ENCODE peak calls at places on chromosomes 13 and 19, in seven cellular contexts. R is lower leg skin; C is aorta; M is colonic mucosa; H is activated CD8-positive, alpha-beta memory T cell treated with anti-CD3 and anti-CD28 coated beads for 1 hour; V is stimulated activated CD8-positive, alpha-beta memory T cell treated with anti-CD3 and anti-CD28 coated beads, Interleukin-4, amount 100 ng/mL, for 4 hours; P is cardiac fibroblast. L is an unnamed sample.

GRCh38 chr19:17095141-17095919 is 19.8 kb downstream of the MYO9B start:
- DNase-seq in R (peak; percentile 80), C (peak; percentile 87), M (peak; percentile 34), H (no peak), V (no peak), P (peak; percentile 95), L (no peak)

GRCh38 chr13:30872685-30873443 is 33.2 kb upstream of the MEDAG start:
- DNase-seq in R (no peak), C (peak; percentile 89), M (no peak), H (no peak), V (no peak), P (peak; percentile 93), L (no peak)

GRCh38 chr19:45455707-45456499 is 11.9 kb upstream of the FOSB start:
- DNase-seq in R (peak; percentile 88), C (peak; percentile 99), M (peak; percentile 91), H (peak; percentile 50), V (no peak), P (peak; percentile 99), L (no peak)

GRCh38 chr13:60134376-60134775 is 29.4 kb downstream of the DIAPH3 start:
- DNase-seq in R (no peak), C (no peak), M (no peak), H (no peak), V (no peak), P (peak; percentile 45), L (no peak)

GRCh38 chr19:19026299-19026971 is 6.9 kb downstream of the SUGP2 start:
- DNase-seq in R (no peak), C (no peak), M (no peak), H (no peak), V (no peak), P (peak; percentile 13), L (no peak)

GRCh38 chr13:112684444-112684843 is 5.4 kb upstream of the ATP11A start:
- DNase-seq in R (no peak), C (peak; percentile 9), M (no peak), H (no peak), V (no peak), P (no peak), L (no peak)

GRCh38 chr13:98919566-98919965 is 58.3 kb downstream of the DOCK9 start:
- DNase-seq in R (no peak), C (no peak), M (no peak), H (no peak), V (no peak), P (no peak), L (no peak)

GRCh38 chr19:49679832-49680472 is 2.9 kb downstream of the PRMT1 start:
- DNase-seq in R (no peak), C (no peak), M (no peak), H (no peak), V (no peak), P (no peak), L (peak; percentile 34)

GRCh38 chr13:51717786-51718398 is 86.1 kb downstream of the DHRS12 start:
- DNase-seq in R (no peak), C (no peak), M (no peak), H (no peak), V (no peak), P (no peak), L (no peak)

GRCh38 chr19:13629687-13630357 is 123.5 kb upstream of the CACNA1A start:
- DNase-seq in R (no peak), C (no peak), M (no peak), H (no peak), V (no peak), P (peak; percentile 3), L (no peak)

GRCh38 chr19:42465827-42466280 is 23.1 kb upstream of the CXCL17 start:
- DNase-seq in R (no peak), C (no peak), M (no peak), H (no peak), V (no peak), P (no peak), L (no peak)

GRCh38 chr19:4014541-4015491 is 7.3 kb downstream of the PIAS4 start:
- DNase-seq in R (no peak), C (no peak), M (peak; percentile 37), H (no peak), V (no peak), P (no peak), L (peak; percentile 19)

GRCh38 chr19:45568732-45569131 is 15.9 kb downstream of the OPA3 start:
- DNase-seq in R (no peak), C (no peak), M (no peak), H (no peak), V (no peak), P (peak; percentile 68), L (no peak)

GRCh38 chr13:43804461-43805070 is 17.8 kb upstream of the ENOX1 start:
- DNase-seq in R (no peak), C (no peak), M (peak; percentile 24), H (no peak), V (no peak), P (peak; percentile 82), L (no peak)

GRCh38 chr19:42323852-42324654 is 1.4 kb upstream of the MEGF8 start:
- DNase-seq in R (no peak), C (no peak), M (no peak), H (no peak), V (no peak), P (no peak), L (no peak)

GRCh38 chr19:30036154-30037129 is 94.4 kb downstream of the URI1 start:
- DNase-seq in R (no peak), C (no peak), M (no peak), H (no peak), V (no peak), P (no peak), L (no peak)

GRCh38 chr19:1163283-1163933 is 10.7 kb downstream of the SBNO2 start:
- DNase-seq in R (no peak), C (peak; percentile 78), M (no peak), H (no peak), V (no peak), P (no peak), L (no peak)

GRCh38 chr19:44657211-44657921 is 13.7 kb downstream of the PVR start:
- DNase-seq in R (no peak), C (peak; percentile 89), M (peak; percentile 68), H (peak; percentile 54), V (peak; percentile 57), P (peak; percentile 83), L (peak; percentile 69)

GRCh38 chr19:50312967-50313811 is 16.0 kb downstream of the KCNC3 start:
- DNase-seq in R (no peak), C (no peak), M (no peak), H (no peak), V (no peak), P (no peak), L (no peak)

GRCh38 chr19:47186337-47187022 is 44.5 kb downstream of the BBC3 start:
- DNase-seq in R (no peak), C (no peak), M (no peak), H (peak; percentile 51), V (peak; percentile 46), P (no peak), L (peak; percentile 24)

GRCh38 chr13:37412271-37412683 is 186.3 kb downstream of the POSTN start:
- DNase-seq in R (no peak), C (no peak), M (no peak), H (no peak), V (no peak), P (no peak), L (no peak)

GRCh38 chr19:4053423-4054324 is 13.0 kb downstream of the ZBTB7A start:
- DNase-seq in R (no peak), C (no peak), M (peak; percentile 64), H (no peak), V (no peak), P (no peak), L (no peak)

GRCh38 chr13:44904982-44905381 is 84.3 kb downstream of the NUFIP1 start:
- DNase-seq in R (peak; percentile 50), C (peak; percentile 85), M (peak; percentile 39), H (no peak), V (no peak), P (peak; percentile 98), L (no peak)

GRCh38 chr19:2613507-2614295 is 88.8 kb downstream of the GNG7 start:
- DNase-seq in R (no peak), C (peak; percentile 87), M (no peak), H (peak; percentile 43), V (no peak), P (peak; percentile 55), L (peak; percentile 99)

GRCh38 chr19:3725640-3726310 is 17.6 kb downstream of the TJP3 start:
- DNase-seq in R (no peak), C (no peak), M (peak; percentile 94), H (no peak), V (no peak), P (no peak), L (no peak)

GRCh38 chr19:8531470-8531869 is 17.5 kb upstream of the ZNF414 start:
- DNase-seq in R (no peak), C (no peak), M (no peak), H (no peak), V (no peak), P (no peak), L (no peak)

GRCh38 chr13:105937451-105937850 is 598.0 kb downstream of the EFNB2 start:
- DNase-seq in R (no peak), C (no peak), M (no peak), H (no peak), V (no peak), P (no peak), L (no peak)

GRCh38 chr19:33428627-33429013 is 55.1 kb downstream of the CEBPG start:
- DNase-seq in R (no peak), C (peak; percentile 59), M (no peak), H (no peak), V (no peak), P (no peak), L (no peak)

GRCh38 chr13:73521291-73521626 is 462.5 kb downstream of the KLF5 start:
- DNase-seq in R (no peak), C (no peak), M (no peak), H (no peak), V (no peak), P (no peak), L (no peak)

GRCh38 chr19:990119-990571 is 6.0 kb downstream of the WDR18 start:
- DNase-seq in R (no peak), C (no peak), M (no peak), H (no peak), V (no peak), P (no peak), L (no peak)

GRCh38 chr13:30698023-30698422 is 37.3 kb upstream of the ALOX5AP start:
- DNase-seq in R (no peak), C (no peak), M (no peak), H (no peak), V (no peak), P (peak; percentile 61), L (no peak)

GRCh38 chr19:34416021-34416545 is 11.9 kb downstream of the PDCD2L start:
- DNase-seq in R (no peak), C (no peak), M (no peak), H (no peak), V (no peak), P (no peak), L (no peak)

GRCh38 chr19:956747-957451 is 27.2 kb upstream of the WDR18 start:
- DNase-seq in R (no peak), C (no peak), M (no peak), H (no peak), V (no peak), P (no peak), L (no peak)